ENCODE peak calls at places on chromosomes 7 and 10, in ten cellular contexts. X is endodermal cell, P is fibroblast of lung, I is AG10803, K is cardiac muscle cell, Z is body of pancreas, W is mucosa of descending colon, M is heart left ventricle, O is colonic mucosa, N is AG09309. G is an unnamed sample.
A peak's percentile ranks its signal among the peaks of the same experiment; 100 is the strongest.

GRCh38 chr10:6813876-6814275 is 233.8 kb upstream of the PRKCQ start:
- DNase-seq in K (no peak), X (no peak), I (no peak), P (no peak), W (no peak), N (no peak), Z (no peak), O (no peak), M (no peak), G (no peak)

GRCh38 chr7:84247591-84247990 is 53.0 kb upstream of the SEMA3A start:
- DNase-seq in N (no peak), I (peak; percentile 13), P (peak; percentile 69), W (no peak), K (no peak), O (no peak), Z (no peak), M (no peak), X (no peak), G (no peak)

GRCh38 chr10:90742189-90742588 is 115.7 kb downstream of the HTR7 start:
- DNase-seq in M (no peak), P (peak; percentile 6), K (no peak), W (no peak), X (no peak), N (no peak), I (peak; percentile 68), O (no peak), Z (no peak), G (peak; percentile 86)

GRCh38 chr10:5023126-5023701 is 19.6 kb upstream of the AKR1C2 start:
- DNase-seq in I (no peak), X (no peak), O (peak; percentile 76), P (no peak), K (no peak), Z (no peak), M (no peak), N (no peak), W (peak; percentile 74), G (no peak)

GRCh38 chr10:117411440-117412428 is 36.5 kb upstream of the PDZD8 start:
- DNase-seq in O (no peak), Z (peak; percentile 13), K (peak; percentile 34), W (no peak), X (no peak), I (no peak), P (no peak), M (no peak), N (no peak), G (no peak)

GRCh38 chr10:92699518-92700272 is 9.9 kb downstream of the HHEX start:
- DNase-seq in M (peak; percentile 49), Z (peak; percentile 15), K (peak; percentile 39), I (peak; percentile 42), X (peak; percentile 78), W (peak; percentile 17), O (peak; percentile 26), N (no peak), P (peak; percentile 55), G (peak; percentile 74)

GRCh38 chr7:20217193-20217948 is at the start of gene MACC1:
- DNase-seq in K (peak; percentile 20), P (no peak), X (peak; percentile 89), I (no peak), O (peak; percentile 85), N (no peak), M (peak; percentile 8), W (peak; percentile 85), Z (peak; percentile 89), G (no peak)

GRCh38 chr10:113047963-113048781 is 98.1 kb downstream of the TCF7L2 start:
- DNase-seq in O (no peak), Z (no peak), K (no peak), P (no peak), X (no peak), W (no peak), M (no peak), I (no peak), N (no peak), G (no peak)

GRCh38 chr7:94366163-94366562 is 28.5 kb upstream of the COL1A2 start:
- DNase-seq in K (no peak), O (no peak), M (no peak), W (no peak), P (no peak), X (no peak), I (no peak), Z (no peak), N (no peak), G (no peak)

GRCh38 chr10:75532253-75532924 is 101.0 kb downstream of the LRMDA start:
- DNase-seq in P (peak; percentile 49), X (no peak), K (no peak), W (no peak), O (no peak), Z (no peak), M (no peak), I (peak; percentile 59), N (no peak), G (peak; percentile 27)

GRCh38 chr10:130074639-130075038 is 36.0 kb downstream of the C10orf143 start:
- DNase-seq in O (no peak), I (no peak), X (no peak), N (no peak), W (no peak), P (no peak), M (no peak), K (no peak), Z (no peak), G (no peak)

GRCh38 chr7:55074008-55074499 is 55.2 kb downstream of the EGFR start:
- DNase-seq in W (peak; percentile 93), O (peak; percentile 94), P (peak; percentile 85), X (no peak), M (no peak), Z (peak; percentile 52), I (peak; percentile 82), N (no peak), K (no peak), G (peak; percentile 84)

GRCh38 chr10:1153805-1154351 is 97.7 kb downstream of the WDR37 start:
- DNase-seq in M (no peak), K (no peak), W (no peak), O (peak; percentile 2), I (no peak), Z (no peak), X (peak; percentile 49), P (no peak), N (no peak), G (no peak)

GRCh38 chr7:69957661-69958060 is 359.4 kb downstream of the AUTS2 start:
- DNase-seq in X (no peak), Z (no peak), W (no peak), P (no peak), K (no peak), O (no peak), M (no peak), I (no peak), N (no peak), G (no peak)

GRCh38 chr10:13827418-13827817 is 240.7 kb downstream of the PRPF18 start:
- DNase-seq in N (no peak), M (no peak), W (no peak), K (no peak), P (peak; percentile 57), O (no peak), X (no peak), I (no peak), Z (no peak), G (peak; percentile 57)
- H3K4me3 ChIP-seq in N (no peak overlapping the region), M (no peak overlapping the region), W (no peak overlapping the region), K (no peak overlapping the region), P (peak overlapping the region; percentile 32), O (no peak overlapping the region), X (no peak overlapping the region), I (no peak overlapping the region), Z (no peak overlapping the region), G (no peak overlapping the region)

GRCh38 chr7:38410056-38410455 is 136.6 kb upstream of the TARP start:
- DNase-seq in K (no peak), P (no peak), N (no peak), W (no peak), O (no peak), Z (no peak), M (no peak), I (no peak), X (no peak), G (no peak)
- TF ChIP-seq CTCF in K (no peak), P (no peak), N (no peak), W (no peak), O (no peak), Z (no peak), M (no peak), I (no peak), X (no peak), G (no peak)

DNA sequence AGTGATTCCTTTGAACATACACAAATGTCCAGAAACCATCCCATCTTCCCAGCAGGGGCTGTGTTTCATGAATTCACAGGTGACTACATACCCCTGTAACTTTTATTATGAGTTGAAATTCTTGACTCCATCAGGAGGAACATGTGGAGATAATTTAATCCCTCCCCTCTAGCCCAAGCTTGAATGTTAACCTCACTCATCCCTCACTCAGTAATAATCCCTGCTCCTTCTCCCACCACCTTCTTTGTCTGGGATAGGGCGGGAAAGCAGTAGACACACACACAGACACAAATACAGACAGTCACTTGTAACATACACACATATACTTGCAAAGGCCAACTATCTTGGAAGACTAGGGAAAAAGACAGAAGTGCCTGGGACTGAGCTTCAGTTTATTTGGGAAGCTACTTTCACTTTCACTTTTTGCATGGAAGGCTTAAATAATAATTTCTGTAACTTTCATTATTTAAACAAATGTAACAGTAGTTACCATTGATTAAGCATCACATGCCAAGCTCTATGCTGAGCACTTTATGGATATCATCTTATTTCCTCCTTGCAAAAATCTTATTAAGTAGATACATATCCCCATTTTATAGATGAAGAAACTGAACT is 7.3 kb downstream of the AASS start:
- DNase-seq in M (no peak), X (no peak), O (no peak), W (no peak), I (no peak), K (no peak), Z (no peak), P (peak; percentile 53), N (no peak), G (peak; percentile 28)
- H3K4me3 ChIP-seq in M (peak overlapping the region; percentile 13), X (no peak overlapping the region), O (no peak overlapping the region), W (no peak overlapping the region), I (peak overlapping the region; percentile 39), K (no peak overlapping the region), Z (no peak overlapping the region), P (peak overlapping the region; percentile 55), N (peak overlapping the region; percentile 35), G (peak overlapping the region; percentile 50)

GRCh38 chr7:123581162-123581459 is 20.5 kb upstream of the ASB15 start:
- DNase-seq in P (no peak), M (no peak), N (no peak), O (no peak), Z (no peak), X (no peak), I (no peak), W (no peak), K (no peak), G (no peak)

GRCh38 chr7:123583821-123584220 is 17.8 kb upstream of the ASB15 start:
- DNase-seq in M (no peak), O (no peak), Z (no peak), P (no peak), K (no peak), X (no peak), N (no peak), I (no peak), W (no peak), G (no peak)

DNA sequence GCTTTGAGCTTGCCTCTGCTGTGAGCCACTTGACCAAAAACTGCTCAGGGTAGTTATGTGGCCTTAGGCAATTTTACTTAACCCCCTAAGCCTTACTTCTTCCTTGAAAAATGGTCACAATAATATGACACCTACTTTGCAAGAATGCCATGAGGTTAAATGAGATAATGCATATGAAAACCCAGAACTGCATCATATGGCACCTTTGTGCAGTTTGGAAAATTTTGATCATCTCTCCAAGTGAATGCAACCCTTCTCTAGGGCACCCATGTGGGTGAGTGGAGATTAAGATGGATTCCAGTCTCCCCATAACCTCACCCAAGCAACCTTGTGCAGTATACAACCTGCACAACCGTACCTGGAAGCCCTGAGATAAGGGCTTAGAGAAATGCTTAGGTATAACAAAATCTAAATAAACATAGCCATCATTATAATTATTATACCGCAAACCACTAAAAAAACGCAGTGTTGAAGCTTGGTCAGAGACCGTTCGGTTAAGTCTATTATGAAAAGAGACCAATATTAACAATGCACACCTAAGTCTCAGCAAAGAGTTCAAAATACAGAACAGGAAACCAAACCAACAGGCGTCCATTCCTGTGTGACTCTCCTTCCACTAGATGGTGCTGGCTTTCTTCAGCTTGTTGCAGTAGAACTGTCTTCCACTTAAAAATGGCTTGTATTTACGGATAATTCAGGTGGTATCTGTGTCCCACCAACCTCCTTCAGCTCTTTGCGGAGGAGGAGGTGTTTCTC is 21.0 kb upstream of the ASB15 start:
- DNase-seq in X (peak; percentile 65), K (peak; percentile 66), W (peak; percentile 38), Z (no peak), I (peak; percentile 44), O (peak; percentile 22), M (no peak), N (peak; percentile 13), P (peak; percentile 62), G (peak; percentile 26)
- TF ChIP-seq CTCF in X (peak; percentile 90), K (peak; percentile 90), W (no peak), Z (peak; percentile 37), I (peak; percentile 91), O (peak; percentile 38), M (peak; percentile 74), N (peak; percentile 84), P (peak; percentile 89), G (peak; percentile 81)